ENCODE peak calls at places on chromosomes 5 and 9, in nine cellular contexts. M is A549, Y is fibroblast of the aortic adventitia, D is GM23248, F is OCI-LY7, B is vagina, Z is tibial nerve, T is adipocyte, R is transverse colon. U is an unnamed sample.

GRCh38 chr5:56950626-56951130 is 1.2 kb downstream of the MIER3 start:
- DNase-seq in M (peak), Z (peak), T (peak), B (no peak), R (peak), Y (peak), F (peak), D (peak), U (peak)

GRCh38 chr5:66554211-66554610 is 42.0 kb upstream of the MAST4 start:
- DNase-seq in M (no peak), B (no peak), F (peak), D (peak), R (peak), Y (peak), T (no peak), Z (no peak), U (peak)

GRCh38 chr9:120873512-120873911 is 3.5 kb downstream of the PHF19 start:
- DNase-seq in M (peak), T (no peak), R (no peak), B (no peak), F (no peak), D (no peak), Z (no peak), Y (no peak), U (no peak)

GRCh38 chr5:161333194-161333880 is 213.2 kb downstream of the GABRB2 start:
- DNase-seq in F (no peak), D (no peak), Y (no peak), M (no peak), R (no peak), Z (no peak), T (no peak), B (no peak), U (no peak)

GRCh38 chr5:172840077-172840777 is 6.2 kb downstream of the ERGIC1 start:
- DNase-seq in Y (peak), D (peak), R (no peak), B (no peak), Z (no peak), M (no peak), T (no peak), F (no peak), U (no peak)

GRCh38 chr9:86983260-86984255 is 36.3 kb upstream of the GAS1 start:
- DNase-seq in R (no peak), Y (peak), F (no peak), B (no peak), M (no peak), Z (no peak), D (peak), T (peak), U (no peak)

GRCh38 chr5:111223086-111223789 is 946 bp upstream of the CAMK4 start:
- DNase-seq in Y (no peak), B (no peak), F (no peak), R (no peak), D (no peak), Z (no peak), T (no peak), M (no peak), U (no peak)

GRCh38 chr9:121434946-121435345 is 64.7 kb downstream of the GGTA1 start:
- DNase-seq in B (no peak), R (no peak), Y (peak), Z (no peak), M (no peak), T (peak), D (peak), F (no peak), U (no peak)

GRCh38 chr5:110785356-110785755 is 46.5 kb downstream of the SLC25A46 start:
- DNase-seq in F (no peak), Y (peak), T (peak), B (no peak), M (no peak), D (peak), R (no peak), Z (no peak), U (peak)

GRCh38 chr5:92543246-92543645 is 1037.8 kb downstream of the NR2F1-AS1 start:
- DNase-seq in Z (no peak), F (no peak), D (peak), B (no peak), R (no peak), M (no peak), Y (no peak), T (peak), U (no peak)

GRCh38 chr5:155264809-155265208 is 251.3 kb downstream of the KIF4B start:
- DNase-seq in F (no peak), T (no peak), Z (no peak), R (no peak), B (no peak), D (no peak), Y (no peak), M (no peak), U (no peak)

GRCh38 chr5:60055168-60055567 is 161.6 kb upstream of the PDE4D start:
- DNase-seq in F (no peak), Y (no peak), D (no peak), B (no peak), R (no peak), Z (no peak), M (no peak), T (no peak), U (no peak)

GRCh38 chr5:159003045-159004030 is 96.4 kb downstream of the EBF1 start:
- DNase-seq in D (peak), B (no peak), T (peak), Z (no peak), Y (peak), R (no peak), M (peak), F (no peak), U (no peak)

GRCh38 chr9:110835404-110835803 is 166.8 kb downstream of the MUSK start:
- DNase-seq in Y (peak), T (peak), M (peak), Z (no peak), D (peak), B (no peak), F (no peak), R (no peak), U (no peak)

GRCh38 chr5:139646111-139646510 is 2.0 kb upstream of the CXXC5 start:
- DNase-seq in Y (no peak), B (no peak), R (no peak), T (no peak), M (no peak), Z (no peak), F (no peak), D (no peak), U (no peak)

GRCh38 chr5:135007305-135007704 is 26.7 kb downstream of the PITX1 start:
- DNase-seq in D (no peak), B (no peak), R (no peak), M (no peak), T (no peak), Y (no peak), Z (no peak), F (no peak), U (no peak)

GRCh38 chr5:116536279-116537161 is 38.1 kb downstream of the SEMA6A start:
- DNase-seq in Z (no peak), B (no peak), F (no peak), M (no peak), D (no peak), Y (no peak), R (peak), T (no peak), U (no peak)

GRCh38 chr5:74401566-74402320 is 238.8 kb downstream of the ENC1 start:
- DNase-seq in D (peak), B (no peak), M (no peak), R (no peak), Y (peak), F (no peak), T (no peak), Z (no peak), U (no peak)

GRCh38 chr9:134212809-134213507 is 48.6 kb upstream of the RNU6ATAC start:
- DNase-seq in Z (no peak), R (no peak), F (no peak), B (no peak), Y (no peak), M (no peak), T (no peak), D (no peak), U (peak)

GRCh38 chr5:133932441-133933168 is 35.8 kb downstream of the C5orf15 start:
- DNase-seq in F (peak), Z (no peak), D (no peak), R (peak), Y (no peak), T (no peak), M (no peak), B (no peak), U (peak)

GRCh38 chr5:167827766-167828165 is 463.7 kb upstream of the WWC1 start:
- DNase-seq in R (no peak), F (no peak), M (no peak), B (no peak), T (no peak), Y (no peak), D (no peak), Z (no peak), U (no peak)

GRCh38 chr5:158978061-158978745 is 121.5 kb downstream of the EBF1 start:
- DNase-seq in B (no peak), M (no peak), D (peak), F (no peak), Y (peak), Z (no peak), R (no peak), T (peak), U (no peak)

GRCh38 chr5:142821733-142822487 is 51.7 kb downstream of the ARHGAP26 start:
- DNase-seq in M (peak), Z (no peak), R (no peak), D (peak), F (no peak), Y (peak), T (peak), B (no peak), U (peak)

GRCh38 chr5:154401355-154401754 is 44.4 kb upstream of the SAP30L start:
- DNase-seq in F (no peak), D (no peak), Z (no peak), B (no peak), M (no peak), T (no peak), Y (no peak), R (no peak), U (no peak)

GRCh38 chr9:106860731-106861584 is 2.0 kb upstream of the ZNF462 start:
- DNase-seq in Y (peak), T (peak), M (no peak), R (peak), D (peak), F (no peak), Z (peak), B (no peak), U (no peak)

GRCh38 chr9:36154213-36154952 is 14.8 kb upstream of the CCIN start:
- DNase-seq in F (no peak), B (no peak), Z (no peak), D (peak), R (no peak), M (no peak), T (no peak), Y (peak), U (peak)

GRCh38 chr9:438066-438465 is 223.4 kb downstream of the DOCK8 start:
- DNase-seq in D (peak), Y (peak), R (no peak), F (no peak), T (peak), B (no peak), M (no peak), Z (no peak), U (no peak)

GRCh38 chr5:138021771-138022170 is 11.1 kb downstream of the FAM13B start:
- DNase-seq in Z (no peak), M (no peak), D (no peak), Y (no peak), T (no peak), R (no peak), B (no peak), F (no peak), U (no peak)

GRCh38 chr9:129983891-129984290 is 59.1 kb downstream of the FNBP1 start:
- DNase-seq in F (no peak), Z (no peak), M (no peak), Y (peak), D (peak), T (peak), B (no peak), R (no peak), U (no peak)

GRCh38 chr5:114367029-114367428 is 5.2 kb downstream of the KCNN2 start:
- DNase-seq in Z (no peak), Y (no peak), T (peak), R (no peak), D (peak), M (no peak), B (no peak), F (no peak), U (peak)

GRCh38 chr5:63341442-63341841 is 620.8 kb downstream of the HTR1A start:
- DNase-seq in B (no peak), T (no peak), Z (no peak), D (no peak), R (no peak), F (no peak), M (no peak), Y (no peak), U (no peak)

GRCh38 chr5:40453689-40454088 is 226.0 kb upstream of the PTGER4 start:
- DNase-seq in Y (no peak), D (no peak), Z (no peak), T (no peak), F (no peak), R (no peak), B (no peak), M (no peak), U (no peak)

GRCh38 chr5:24368121-24368520 is 276.7 kb downstream of the CDH10 start:
- DNase-seq in D (no peak), T (no peak), B (no peak), M (no peak), Y (no peak), R (no peak), Z (no peak), F (peak), U (no peak)

GRCh38 chr5:133758641-133759040 is 146.3 kb upstream of the FSTL4 start:
- DNase-seq in F (no peak), B (no peak), M (no peak), Y (no peak), R (no peak), D (peak), Z (no peak), T (no peak), U (no peak)

GRCh38 chr9:70036641-70037040 is 7.0 kb upstream of the MAMDC2 start:
- DNase-seq in Y (peak), F (no peak), B (no peak), Z (no peak), T (no peak), R (no peak), M (no peak), D (no peak), U (no peak)

GRCh38 chr5:74357827-74358226 is 282.7 kb downstream of the ENC1 start:
- DNase-seq in M (no peak), Z (no peak), B (no peak), Y (no peak), F (no peak), R (no peak), D (no peak), T (no peak), U (no peak)

GRCh38 chr5:119420173-119420572 is 32.1 kb upstream of the HSD17B4 start:
- DNase-seq in R (no peak), D (no peak), B (no peak), Y (no peak), M (no peak), T (no peak), F (no peak), Z (no peak), U (peak)

GRCh38 chr5:119417891-119418781 is 34.2 kb upstream of the HSD17B4 start:
- DNase-seq in Y (peak), Z (no peak), R (no peak), F (no peak), T (peak), M (no peak), B (no peak), D (peak), U (peak)

GRCh38 chr5:119412828-119413227 is 39.5 kb upstream of the HSD17B4 start:
- DNase-seq in F (no peak), D (no peak), Z (no peak), M (no peak), Y (no peak), R (peak), B (no peak), T (no peak), U (no peak)

DNA sequence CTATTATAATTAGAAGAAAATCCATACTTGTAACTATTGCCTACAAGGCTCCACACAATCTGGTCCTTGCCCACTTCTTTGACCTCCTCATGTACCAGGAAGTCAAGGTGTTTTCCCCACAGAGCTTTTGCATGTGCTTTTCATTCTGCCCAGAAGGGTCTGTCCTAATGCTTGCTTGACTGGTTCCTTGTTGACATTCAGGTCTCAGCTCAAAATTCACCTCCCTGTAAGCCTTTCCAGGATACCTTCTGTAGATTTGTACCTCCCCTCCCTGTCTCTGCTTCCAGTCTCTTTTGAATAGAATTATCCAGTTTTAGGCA is 33.6 kb upstream of the HSD17B4 start:
- DNase-seq in D (no peak), R (no peak), B (no peak), Y (no peak), Z (no peak), M (no peak), T (no peak), F (peak), U (peak)
- H3K4me3 ChIP-seq in D (no peak), R (no peak), B (no peak), Y (no peak), Z (no peak), M (no peak), T (no peak), F (no peak), U (no peak)

GRCh38 chr9:131254107-131254491 is 22.2 kb downstream of the FAM78A start:
- DNase-seq in B (no peak), Z (no peak), F (peak), T (peak), R (peak), D (no peak), Y (no peak), M (no peak), U (peak)

GRCh38 chr9:131257266-131258025 is 18.9 kb downstream of the FAM78A start:
- DNase-seq in Z (no peak), T (no peak), F (no peak), Y (no peak), R (no peak), D (no peak), M (no peak), B (no peak), U (no peak)

GRCh38 chr9:131255731-131256197 is 20.5 kb downstream of the FAM78A start:
- DNase-seq in B (no peak), F (no peak), D (no peak), M (no peak), R (no peak), T (no peak), Y (no peak), Z (no peak), U (no peak)

DNA sequence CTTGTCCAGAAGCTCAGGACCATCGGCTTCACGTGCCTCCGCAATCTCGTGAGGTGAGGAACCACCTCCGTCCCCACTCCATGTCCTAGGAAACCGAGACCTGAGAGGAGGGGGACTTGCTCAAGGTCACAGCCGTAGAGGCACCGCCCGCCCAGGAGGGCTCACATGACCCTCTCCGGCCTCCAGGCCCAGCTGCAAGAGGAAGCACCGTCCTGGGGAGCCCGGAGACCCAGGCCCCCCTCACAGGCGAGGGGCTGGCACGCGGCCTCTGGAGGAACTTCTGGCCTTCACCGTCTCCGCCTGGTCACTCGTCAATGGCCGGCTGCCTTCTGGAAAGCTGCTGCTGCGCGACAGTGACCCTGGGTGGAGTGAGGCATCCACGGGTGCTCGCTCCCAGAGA is 24.2 kb downstream of the FAM78A start:
- DNase-seq in B (no peak), R (no peak), M (no peak), T (no peak), D (no peak), F (no peak), Z (no peak), Y (no peak), U (peak)
- H3K4me3 ChIP-seq in B (no peak), R (peak), M (no peak), T (no peak), D (no peak), F (peak), Z (peak), Y (no peak), U (peak)

GRCh38 chr9:128113526-128114325 is 13.8 kb downstream of the PTGES2 start:
- DNase-seq in D (no peak), F (no peak), Z (no peak), Y (no peak), T (no peak), M (no peak), B (no peak), R (peak), U (no peak)
- H3K4me3 ChIP-seq in D (no peak), F (no peak), Z (no peak), Y (no peak), T (no peak), M (no peak), B (no peak), R (peak), U (no peak)

DNA sequence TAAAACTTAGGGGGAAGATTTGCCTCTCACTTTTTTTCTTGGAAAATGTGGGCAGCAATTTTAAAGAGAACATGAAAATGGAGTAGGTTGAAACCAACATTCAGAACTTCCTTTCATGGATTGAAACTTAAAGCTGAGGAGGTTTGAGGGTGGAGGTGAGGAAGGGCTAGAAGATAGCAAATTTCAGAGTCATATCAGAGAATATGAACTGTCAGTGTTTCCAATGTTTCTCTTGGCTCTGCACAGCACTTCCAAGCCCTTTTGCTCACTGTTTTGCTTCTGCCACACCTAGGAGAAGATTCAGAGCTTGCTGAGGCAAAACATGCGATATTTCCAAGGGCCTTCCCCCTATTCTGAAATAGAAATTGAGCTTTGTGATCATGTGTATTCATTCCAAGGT is 281.0 kb downstream of the AOPEP start:
- DNase-seq in D (peak), M (no peak), Y (peak), F (no peak), B (no peak), Z (no peak), T (peak), R (no peak), U (no peak)
- H3K4me3 ChIP-seq in D (peak), M (peak), Y (peak), F (no peak), B (peak), Z (peak), T (peak), R (peak), U (no peak)

GRCh38 chr5:150648294-150649107 is 8.0 kb downstream of the SYNPO start:
- DNase-seq in M (no peak), B (no peak), F (no peak), Z (no peak), D (no peak), Y (no peak), R (no peak), T (no peak), U (no peak)
- H3K4me3 ChIP-seq in M (no peak), B (no peak), F (no peak), Z (no peak), D (no peak), Y (no peak), R (no peak), T (no peak), U (no peak)

DNA sequence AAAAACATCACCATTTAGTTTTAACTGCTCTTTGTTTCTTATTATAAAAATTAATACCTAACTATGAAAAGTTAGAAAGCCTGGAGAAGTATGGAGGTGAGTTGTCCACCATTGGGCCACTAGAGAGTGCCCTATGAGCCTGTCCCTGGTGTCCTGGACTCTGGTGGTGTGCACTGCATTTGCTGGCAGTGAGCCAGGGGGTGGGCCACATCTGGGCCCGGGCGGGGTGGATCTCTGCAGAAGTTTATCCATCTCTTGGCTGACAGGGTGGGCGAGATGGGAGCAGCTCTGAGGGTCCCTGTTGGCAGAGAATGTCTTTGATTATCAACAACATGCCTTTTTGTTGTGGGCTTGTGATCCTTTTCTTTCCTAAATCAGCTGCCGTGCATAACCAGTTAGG is 8.2 kb downstream of the TENT4A start:
- DNase-seq in B (no peak), D (peak), Y (no peak), R (no peak), T (no peak), Z (no peak), M (no peak), F (no peak), U (no peak)
- H3K4me3 ChIP-seq in B (peak), D (peak), Y (peak), R (no peak), T (peak), Z (no peak), M (no peak), F (peak), U (no peak)

GRCh38 chr9:78131969-78132687 is 100.5 kb upstream of the GNAQ start:
- DNase-seq in Y (no peak), Z (no peak), T (peak), B (no peak), F (no peak), D (peak), M (no peak), R (no peak), U (no peak)
- H3K4me3 ChIP-seq in Y (peak), Z (no peak), T (no peak), B (no peak), F (peak), D (peak), M (no peak), R (no peak), U (peak)

U was measured in NB4.